ENCODE peak calls at places on chromosomes 1 and 21, in six cellular contexts. X is right lobe of liver, I is heart right ventricle, U is adrenal gland, M is psoas muscle, Y is AG04450. B is an unnamed sample.

GRCh38 chr21:28832013-28832714 is 160.5 kb downstream of the LTN1 start:
- DNase-seq in X (no peak), I (no peak), U (no peak), M (no peak), Y (no peak), B (no peak)

GRCh38 chr1:170168263-170168662 is 22.5 kb downstream of the NTMT2 start:
- DNase-seq in X (no peak), I (no peak), U (no peak), M (no peak), Y (peak; percentile 7), B (no peak)

GRCh38 chr1:38021969-38022368 is 9.4 kb downstream of the UTP11 start:
- DNase-seq in X (no peak), I (no peak), U (no peak), M (peak; percentile 19), Y (no peak), B (no peak)

GRCh38 chr1:18234790-18235242 is 127.2 kb downstream of the IGSF21 start:
- DNase-seq in X (no peak), I (peak; percentile 6), U (peak; percentile 43), M (no peak), Y (no peak), B (no peak)

GRCh38 chr1:34165422-34165921 is 442 bp upstream of the CSMD2 start:
- DNase-seq in X (no peak), I (no peak), U (no peak), M (no peak), Y (no peak), B (no peak)

GRCh38 chr21:45590246-45590725 is 48.0 kb upstream of the SLC19A1 start:
- DNase-seq in X (peak; percentile 83), I (peak; percentile 51), U (peak; percentile 74), M (peak; percentile 69), Y (no peak), B (peak; percentile 88)

GRCh38 chr1:167118188-167118587 is 24.3 kb downstream of the STYXL2 start:
- DNase-seq in X (no peak), I (no peak), U (no peak), M (no peak), Y (no peak), B (no peak)

GRCh38 chr1:226873771-226874578 is 3.6 kb downstream of the PSEN2 start:
- DNase-seq in X (no peak), I (no peak), U (no peak), M (no peak), Y (no peak), B (no peak)

GRCh38 chr1:109762821-109763645 is 690 bp downstream of the EPS8L3 start:
- DNase-seq in X (no peak), I (no peak), U (peak; percentile 28), M (peak; percentile 12), Y (peak; percentile 67), B (no peak)

GRCh38 chr1:109371271-109371739 is 26.4 kb downstream of the SORT1 start:
- DNase-seq in X (no peak), I (peak; percentile 22), U (peak; percentile 31), M (no peak), Y (no peak), B (no peak)

GRCh38 chr1:3817138-3817740 is 20.9 kb upstream of the LRRC47 start:
- DNase-seq in X (peak; percentile 11), I (no peak), U (no peak), M (no peak), Y (no peak), B (no peak)

GRCh38 chr1:25148673-25149300 is 83.5 kb downstream of the SYF2 start:
- DNase-seq in X (no peak), I (no peak), U (no peak), M (no peak), Y (no peak), B (no peak)

GRCh38 chr1:213070399-213070798 is 19.4 kb downstream of the RPS6KC1 start:
- DNase-seq in X (peak; percentile 21), I (peak; percentile 7), U (peak; percentile 59), M (no peak), Y (peak; percentile 57), B (no peak)

GRCh38 chr1:228360533-228361313 is 45.9 kb downstream of the TRIM11 start:
- DNase-seq in X (peak; percentile 10), I (no peak), U (peak; percentile 95), M (peak; percentile 66), Y (no peak), B (peak; percentile 65)

GRCh38 chr1:193342811-193343210 is 156.4 kb upstream of the B3GALT2 start:
- DNase-seq in X (no peak), I (no peak), U (no peak), M (no peak), Y (no peak), B (no peak)

GRCh38 chr1:246479061-246479460 is 28.0 kb downstream of the SMYD3 start:
- DNase-seq in X (no peak), I (no peak), U (no peak), M (no peak), Y (no peak), B (no peak)

GRCh38 chr1:246477634-246478033 is 29.4 kb downstream of the SMYD3 start:
- DNase-seq in X (no peak), I (no peak), U (no peak), M (no peak), Y (no peak), B (no peak)

GRCh38 chr1:246488674-246489073 is 18.4 kb downstream of the SMYD3 start:
- DNase-seq in X (no peak), I (no peak), U (no peak), M (no peak), Y (no peak), B (no peak)

GRCh38 chr1:246482780-246483179 is 24.3 kb downstream of the SMYD3 start:
- DNase-seq in X (no peak), I (no peak), U (no peak), M (no peak), Y (peak; percentile 32), B (no peak)

DNA sequence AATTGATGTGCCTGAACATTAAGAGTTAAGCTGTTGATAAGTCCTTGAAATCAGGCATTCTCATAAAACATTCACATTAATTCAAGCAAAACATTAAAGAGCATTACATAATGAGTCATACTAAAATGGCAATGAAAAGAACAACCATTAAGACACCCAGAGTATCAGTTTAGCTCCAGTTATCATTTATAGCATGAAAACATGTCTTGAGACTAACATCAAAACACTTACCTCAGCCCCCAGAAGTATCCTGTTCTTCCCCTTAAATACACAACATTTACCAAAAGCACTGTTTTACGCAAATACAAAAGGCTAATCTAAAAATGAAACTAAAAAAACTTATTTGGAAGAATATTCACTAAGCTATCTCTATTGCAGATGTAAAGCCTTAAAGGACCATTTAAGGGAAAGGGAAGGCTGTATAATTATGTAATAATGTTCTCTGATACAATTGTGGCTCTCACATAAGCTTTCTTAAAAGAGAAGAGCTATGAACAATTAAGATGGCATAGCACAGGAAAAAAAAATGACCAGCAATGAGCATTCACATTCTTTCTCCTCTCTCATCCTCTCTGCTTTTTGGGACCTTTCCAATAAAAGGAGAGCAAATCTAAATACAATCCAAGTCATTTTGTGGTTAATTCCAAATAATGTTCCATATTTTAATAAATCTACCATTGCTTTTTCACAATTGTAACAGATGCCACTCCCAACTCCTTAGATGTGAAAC is 23.7 kb downstream of the SMYD3 start:
- DNase-seq in X (no peak), I (no peak), U (no peak), M (no peak), Y (no peak), B (no peak)
- H3K4me3 ChIP-seq in X (no peak overlapping the region), I (no peak overlapping the region), U (no peak overlapping the region), M (no peak overlapping the region), Y (peak overlapping the region; percentile 8), B (no peak overlapping the region)

GRCh38 chr1:201281573-201281972 is 1.7 kb upstream of the PKP1 start:
- DNase-seq in X (no peak), I (peak; percentile 52), U (no peak), M (no peak), Y (no peak), B (no peak)
- H3K9me3 ChIP-seq in X (no peaks in the 10 kb centered on the region), I (no peaks in the 10 kb centered on the region), U (no peaks in the 10 kb centered on the region), M (no peaks in the 10 kb centered on the region), Y (peaks cover 9% of the 10 kb centered on the region), B (no peaks in the 10 kb centered on the region)

DNA sequence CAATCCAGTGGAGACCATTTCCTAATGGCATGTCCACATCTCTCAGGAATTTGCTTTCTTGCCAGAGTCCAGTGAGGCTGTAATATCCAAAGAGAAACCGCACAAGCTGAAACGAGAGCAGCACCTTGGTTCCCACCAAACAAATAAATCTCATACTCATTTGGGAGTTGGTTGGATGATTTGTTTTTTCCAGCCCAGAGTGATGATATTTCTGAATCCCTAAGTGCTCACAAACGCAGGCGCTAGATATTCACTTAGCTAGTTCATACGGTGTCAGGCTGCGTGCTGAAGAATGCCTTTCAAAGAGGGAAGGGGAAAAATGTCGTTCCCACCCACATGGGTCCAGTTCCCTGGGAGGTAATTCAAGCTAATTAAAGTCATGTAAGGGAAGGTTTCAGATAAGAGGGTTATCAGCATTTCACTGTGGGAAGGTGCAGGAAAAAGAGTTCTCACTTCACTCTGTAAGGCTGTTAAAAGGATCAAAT is 19.6 kb downstream of the DPT start:
- DNase-seq in X (no peak), I (no peak), U (no peak), M (no peak), Y (no peak), B (no peak)
- H3K27ac ChIP-seq in X (no peak overlapping the region), I (peak overlapping the region; percentile 38), U (peak overlapping the region; percentile 39), M (peak overlapping the region; percentile 25), Y (no peak overlapping the region), B (peak overlapping the region; percentile 74)

DNA sequence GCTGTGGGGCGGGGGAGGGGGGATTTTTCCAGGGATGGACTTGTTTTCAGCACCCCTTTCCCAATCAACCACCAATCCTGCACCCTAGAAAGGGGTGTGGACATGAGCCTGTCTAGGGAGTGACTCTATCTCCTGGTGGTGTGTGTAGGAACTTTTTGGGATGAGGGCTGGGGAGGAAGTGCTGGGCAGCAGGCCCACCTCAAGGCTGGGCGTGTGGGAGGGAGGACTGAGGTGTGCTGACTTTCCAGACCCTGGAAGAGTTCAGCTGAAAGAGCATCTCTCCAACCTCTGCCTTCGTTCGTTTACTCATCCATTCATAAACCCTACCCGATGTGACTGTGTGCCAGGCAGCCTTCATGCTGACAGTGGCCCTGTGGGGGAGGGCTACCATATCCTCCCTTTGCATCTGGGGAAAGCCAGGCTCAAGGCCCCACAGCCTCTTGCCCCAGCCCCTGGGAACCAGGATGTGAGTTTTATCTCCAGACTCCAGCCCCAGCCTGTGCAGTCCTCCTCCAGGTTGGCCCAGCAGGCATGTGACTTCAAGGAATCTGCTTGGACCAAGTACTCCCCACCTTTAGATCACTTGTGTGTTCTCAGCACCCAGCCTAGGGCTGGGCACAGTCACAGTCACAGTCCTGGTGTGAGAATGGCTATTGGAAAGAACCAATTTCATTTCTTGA is 6.7 kb downstream of the KNCN start:
- DNase-seq in X (no peak), I (no peak), U (no peak), M (peak; percentile 22), Y (no peak), B (peak; percentile 14)
- H3K4me3 ChIP-seq in X (no peak overlapping the region), I (no peak overlapping the region), U (no peak overlapping the region), M (no peak overlapping the region), Y (no peak overlapping the region), B (no peak overlapping the region)

DNA sequence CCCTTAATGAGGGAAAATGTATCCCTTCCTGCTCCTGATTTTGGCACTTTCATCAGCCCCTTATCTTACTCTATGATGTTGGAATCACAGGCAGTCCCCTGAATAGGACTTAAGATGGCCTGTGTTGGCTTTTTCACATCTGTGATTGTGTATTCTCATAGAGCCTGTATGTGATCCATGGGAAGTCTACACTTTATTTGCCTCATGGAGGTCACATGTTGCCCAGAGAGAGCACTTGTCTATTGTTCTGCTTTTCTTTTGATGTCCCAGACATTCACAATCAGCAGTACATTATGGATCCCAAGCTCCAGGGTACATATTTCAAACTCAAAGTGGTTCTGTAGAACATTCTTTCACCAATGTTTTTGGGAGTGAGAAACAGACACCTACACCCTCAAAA is 885.2 kb upstream of the ADGRL2 start:
- DNase-seq in X (no peak), I (no peak), U (no peak), M (no peak), Y (no peak), B (no peak)
- H3K9me3 ChIP-seq in X (no peaks in the 10 kb centered on the region), I (no peaks in the 10 kb centered on the region), U (no peaks in the 10 kb centered on the region), M (no peaks in the 10 kb centered on the region), Y (no peaks in the 10 kb centered on the region), B (no peaks in the 10 kb centered on the region)